ENCODE peak calls at places on chromosome 5, in five cellular contexts. Y is heart right ventricle, I is HuH-7.5, E is WERI-Rb-1, T is neuronal stem cell. U is an unnamed sample.
A peak's percentile ranks its signal among the peaks of the same experiment; 100 is the strongest.

GRCh38 chr5:132547269-132547668 is 3.9 kb upstream of the IL5 start:
- DNase-seq in Y (no peak), E (no peak), I (no peak), T (no peak), U (no peak)

GRCh38 chr5:67377651-67378050 is 181.1 kb upstream of the CD180 start:
- DNase-seq in T (peak; percentile 48), E (peak; percentile 93), I (no peak), Y (no peak), U (peak; percentile 59)

GRCh38 chr5:150567031-150567680 is 59.2 kb downstream of the NDST1 start:
- DNase-seq in Y (no peak), I (no peak), T (no peak), E (no peak), U (no peak)

GRCh38 chr5:1668141-1668721 is 131.4 kb downstream of the MRPL36 start:
- DNase-seq in E (peak; percentile 64), T (no peak), Y (no peak), I (no peak), U (no peak)

GRCh38 chr5:175682664-175683063 is 24.8 kb downstream of the HRH2 start:
- DNase-seq in E (no peak), T (no peak), I (no peak), Y (no peak), U (no peak)

GRCh38 chr5:127849891-127850290 is 146.7 kb downstream of the CCDC192 start:
- DNase-seq in Y (no peak), T (no peak), I (no peak), E (peak; percentile 68), U (no peak)

GRCh38 chr5:54643679-54644078 is 126.1 kb downstream of the SNX18 start:
- DNase-seq in I (no peak), Y (no peak), E (no peak), T (no peak), U (no peak)

GRCh38 chr5:111278824-111279504 is 54.8 kb downstream of the CAMK4 start:
- DNase-seq in T (peak; percentile 63), I (peak; percentile 27), Y (peak; percentile 34), E (peak; percentile 67), U (peak; percentile 37)

GRCh38 chr5:34869256-34869655 is 30.3 kb downstream of the TTC23L start:
- DNase-seq in E (no peak), I (no peak), T (no peak), Y (no peak), U (peak; percentile 79)

GRCh38 chr5:14510156-14510734 is 71.3 kb upstream of the OTULINL start:
- DNase-seq in E (no peak), Y (no peak), I (no peak), T (no peak), U (no peak)

GRCh38 chr5:24642022-24642421 is 2.8 kb downstream of the CDH10 start:
- DNase-seq in Y (no peak), I (no peak), E (peak; percentile 45), T (no peak), U (no peak)

GRCh38 chr5:140239939-140240700 is 62.8 kb downstream of the PFDN1 start:
- DNase-seq in I (peak; percentile 37), E (peak; percentile 76), Y (peak; percentile 60), T (no peak), U (peak; percentile 67)

GRCh38 chr5:33969572-33970452 is 14.7 kb downstream of the SLC45A2 start:
- DNase-seq in E (peak; percentile 13), T (peak; percentile 36), I (peak; percentile 75), Y (no peak), U (peak; percentile 30)

GRCh38 chr5:74667396-74667795 is 17.6 kb upstream of the HEXB start:
- DNase-seq in E (no peak), T (no peak), Y (no peak), I (no peak), U (no peak)

GRCh38 chr5:118531276-118531675 is 457.1 kb downstream of the DTWD2 start:
- DNase-seq in Y (no peak), E (no peak), I (no peak), T (no peak), U (no peak)

GRCh38 chr5:121630402-121630801 is 221.3 kb upstream of the FTMT start:
- DNase-seq in I (no peak), E (no peak), T (no peak), Y (no peak), U (no peak)

GRCh38 chr5:124438390-124439380 is 307.8 kb downstream of the ZNF608 start:
- DNase-seq in T (no peak), Y (no peak), E (no peak), I (no peak), U (peak; percentile 70)

GRCh38 chr5:117054808-117055398 is 480.3 kb upstream of the SEMA6A start:
- DNase-seq in Y (no peak), I (no peak), E (peak; percentile 17), T (no peak), U (no peak)

GRCh38 chr5:108115673-108116072 is 266.2 kb downstream of the FBXL17 start:
- DNase-seq in Y (no peak), T (no peak), E (no peak), I (no peak), U (no peak)

GRCh38 chr5:107957023-107957422 is 286.3 kb upstream of the EFNA5 start:
- DNase-seq in Y (no peak), E (peak; percentile 32), T (no peak), I (no peak), U (no peak)

GRCh38 chr5:13814293-13814692 is 130.2 kb downstream of the DNAH5 start:
- DNase-seq in E (no peak), I (no peak), Y (no peak), T (no peak), U (no peak)

GRCh38 chr5:159210306-159210722 is 961 bp upstream of the RNF145 start:
- DNase-seq in E (no peak), Y (no peak), T (no peak), I (peak; percentile 47), U (no peak)

GRCh38 chr5:134846641-134846960 is 833 bp downstream of the C5orf24 start:
- DNase-seq in I (peak; percentile 11), Y (no peak), T (no peak), E (no peak), U (no peak)